ENCODE peak calls at places on chromosome 1, in ten cellular contexts. One of them, this sample, is unnamed.

GRCh38 chr1:40782371-40782956 is 1.1 kb upstream of the KCNQ4 start:
- DNase-seq in GM06990: no peak
- DNase-seq in aorta: no peak
- DNase-seq in H1: peak
- DNase-seq in Ammon's horn: no peak
- DNase-seq in midbrain: no peak
- DNase-seq in left lung: no peak
- DNase-seq in NCI-H446: no peak
- DNase-seq in EL: peak
- DNase-seq in stimulated activated CD4-positive, alpha-beta T cell treated with anti-CD3 and anti-CD28 coated beads, Interleukin-1b, Interleukin-23, amount 100 ng/mL, for 48 hours: no peak
- DNase-seq in this sample: no peak

GRCh38 chr1:211606914-211607751 is 28.2 kb upstream of the SLC30A1 start:
- DNase-seq in GM06990: peak
- DNase-seq in aorta: peak
- DNase-seq in H1: no peak
- DNase-seq in Ammon's horn: peak
- DNase-seq in midbrain: peak
- DNase-seq in left lung: no peak
- DNase-seq in NCI-H446: no peak
- DNase-seq in EL: no peak
- DNase-seq in stimulated activated CD4-positive, alpha-beta T cell treated with anti-CD3 and anti-CD28 coated beads, Interleukin-1b, Interleukin-23, amount 100 ng/mL, for 48 hours: peak
- DNase-seq in this sample: no peak

GRCh38 chr1:53350853-53351767 is 23.2 kb upstream of the LRP8 start:
- DNase-seq in GM06990: no peak
- DNase-seq in aorta: no peak
- DNase-seq in H1: peak
- DNase-seq in Ammon's horn: no peak
- DNase-seq in midbrain: no peak
- DNase-seq in left lung: no peak
- DNase-seq in NCI-H446: no peak
- DNase-seq in EL: no peak
- DNase-seq in stimulated activated CD4-positive, alpha-beta T cell treated with anti-CD3 and anti-CD28 coated beads, Interleukin-1b, Interleukin-23, amount 100 ng/mL, for 48 hours: no peak
- DNase-seq in this sample: no peak

GRCh38 chr1:38680801-38681510 is 178.6 kb downstream of the RRAGC start:
- DNase-seq in GM06990: no peak
- DNase-seq in aorta: no peak
- DNase-seq in H1: no peak
- DNase-seq in Ammon's horn: no peak
- DNase-seq in midbrain: no peak
- DNase-seq in left lung: no peak
- DNase-seq in NCI-H446: no peak
- DNase-seq in EL: peak
- DNase-seq in stimulated activated CD4-positive, alpha-beta T cell treated with anti-CD3 and anti-CD28 coated beads, Interleukin-1b, Interleukin-23, amount 100 ng/mL, for 48 hours: no peak
- DNase-seq in this sample: no peak

GRCh38 chr1:235417101-235417697 is 50.0 kb downstream of the TBCE start:
- DNase-seq in GM06990: no peak
- DNase-seq in aorta: peak
- DNase-seq in H1: peak
- DNase-seq in Ammon's horn: peak
- DNase-seq in midbrain: peak
- DNase-seq in left lung: no peak
- DNase-seq in NCI-H446: peak
- DNase-seq in EL: peak
- DNase-seq in stimulated activated CD4-positive, alpha-beta T cell treated with anti-CD3 and anti-CD28 coated beads, Interleukin-1b, Interleukin-23, amount 100 ng/mL, for 48 hours: peak
- DNase-seq in this sample: peak

GRCh38 chr1:2584822-2585317 is 1.7 kb upstream of the PRXL2B start:
- DNase-seq in GM06990: no peak
- DNase-seq in aorta: peak
- DNase-seq in H1: no peak
- DNase-seq in Ammon's horn: no peak
- DNase-seq in midbrain: no peak
- DNase-seq in left lung: no peak
- DNase-seq in NCI-H446: no peak
- DNase-seq in EL: no peak
- DNase-seq in stimulated activated CD4-positive, alpha-beta T cell treated with anti-CD3 and anti-CD28 coated beads, Interleukin-1b, Interleukin-23, amount 100 ng/mL, for 48 hours: no peak
- DNase-seq in this sample: no peak

GRCh38 chr1:7967206-7967605 is 5.7 kb downstream of the PARK7 start:
- DNase-seq in GM06990: no peak
- DNase-seq in aorta: no peak
- DNase-seq in H1: no peak
- DNase-seq in Ammon's horn: no peak
- DNase-seq in midbrain: no peak
- DNase-seq in left lung: no peak
- DNase-seq in NCI-H446: no peak
- DNase-seq in EL: no peak
- DNase-seq in stimulated activated CD4-positive, alpha-beta T cell treated with anti-CD3 and anti-CD28 coated beads, Interleukin-1b, Interleukin-23, amount 100 ng/mL, for 48 hours: no peak
- DNase-seq in this sample: no peak

GRCh38 chr1:67791686-67792475 is 41.4 kb downstream of the GNG12 start:
- DNase-seq in GM06990: no peak
- DNase-seq in aorta: peak
- DNase-seq in H1: no peak
- DNase-seq in Ammon's horn: no peak
- DNase-seq in midbrain: no peak
- DNase-seq in left lung: no peak
- DNase-seq in NCI-H446: peak
- DNase-seq in EL: peak
- DNase-seq in stimulated activated CD4-positive, alpha-beta T cell treated with anti-CD3 and anti-CD28 coated beads, Interleukin-1b, Interleukin-23, amount 100 ng/mL, for 48 hours: no peak
- DNase-seq in this sample: no peak

GRCh38 chr1:99992044-99992722 is 22.4 kb downstream of the SLC35A3 start:
- DNase-seq in GM06990: no peak
- DNase-seq in aorta: no peak
- DNase-seq in H1: no peak
- DNase-seq in Ammon's horn: no peak
- DNase-seq in midbrain: no peak
- DNase-seq in left lung: no peak
- DNase-seq in NCI-H446: no peak
- DNase-seq in EL: no peak
- DNase-seq in stimulated activated CD4-positive, alpha-beta T cell treated with anti-CD3 and anti-CD28 coated beads, Interleukin-1b, Interleukin-23, amount 100 ng/mL, for 48 hours: no peak
- DNase-seq in this sample: no peak

GRCh38 chr1:168260393-168260792 is 20.3 kb upstream of the TBX19 start:
- DNase-seq in GM06990: no peak
- DNase-seq in aorta: no peak
- DNase-seq in H1: no peak
- DNase-seq in Ammon's horn: no peak
- DNase-seq in midbrain: no peak
- DNase-seq in left lung: no peak
- DNase-seq in NCI-H446: no peak
- DNase-seq in EL: no peak
- DNase-seq in stimulated activated CD4-positive, alpha-beta T cell treated with anti-CD3 and anti-CD28 coated beads, Interleukin-1b, Interleukin-23, amount 100 ng/mL, for 48 hours: no peak
- DNase-seq in this sample: no peak

GRCh38 chr1:152884085-152884484 is 6.0 kb downstream of the SMCP start:
- DNase-seq in GM06990: no peak
- DNase-seq in aorta: no peak
- DNase-seq in H1: no peak
- DNase-seq in Ammon's horn: no peak
- DNase-seq in midbrain: no peak
- DNase-seq in left lung: no peak
- DNase-seq in NCI-H446: no peak
- DNase-seq in EL: peak
- DNase-seq in stimulated activated CD4-positive, alpha-beta T cell treated with anti-CD3 and anti-CD28 coated beads, Interleukin-1b, Interleukin-23, amount 100 ng/mL, for 48 hours: no peak
- DNase-seq in this sample: no peak

GRCh38 chr1:156177918-156178654 is 15.8 kb upstream of the SLC25A44 start:
- DNase-seq in GM06990: no peak
- DNase-seq in aorta: no peak
- DNase-seq in H1: no peak
- DNase-seq in Ammon's horn: no peak
- DNase-seq in midbrain: no peak
- DNase-seq in left lung: peak
- DNase-seq in NCI-H446: no peak
- DNase-seq in EL: no peak
- DNase-seq in stimulated activated CD4-positive, alpha-beta T cell treated with anti-CD3 and anti-CD28 coated beads, Interleukin-1b, Interleukin-23, amount 100 ng/mL, for 48 hours: no peak
- DNase-seq in this sample: no peak

GRCh38 chr1:31627930-31628421 is 10.5 kb downstream of the HCRTR1 start:
- DNase-seq in GM06990: no peak
- DNase-seq in aorta: peak
- DNase-seq in H1: no peak
- DNase-seq in Ammon's horn: peak
- DNase-seq in midbrain: peak
- DNase-seq in left lung: peak
- DNase-seq in NCI-H446: peak
- DNase-seq in EL: no peak
- DNase-seq in stimulated activated CD4-positive, alpha-beta T cell treated with anti-CD3 and anti-CD28 coated beads, Interleukin-1b, Interleukin-23, amount 100 ng/mL, for 48 hours: no peak
- DNase-seq in this sample: no peak

GRCh38 chr1:7847599-7847998 is 5.3 kb downstream of the UTS2 start:
- DNase-seq in GM06990: no peak
- DNase-seq in aorta: no peak
- DNase-seq in H1: no peak
- DNase-seq in Ammon's horn: no peak
- DNase-seq in midbrain: no peak
- DNase-seq in left lung: no peak
- DNase-seq in NCI-H446: peak
- DNase-seq in EL: peak
- DNase-seq in stimulated activated CD4-positive, alpha-beta T cell treated with anti-CD3 and anti-CD28 coated beads, Interleukin-1b, Interleukin-23, amount 100 ng/mL, for 48 hours: no peak
- DNase-seq in this sample: no peak

GRCh38 chr1:152348447-152348846 is 11.4 kb downstream of the FLG2 start:
- DNase-seq in GM06990: no peak
- DNase-seq in aorta: no peak
- DNase-seq in H1: no peak
- DNase-seq in Ammon's horn: no peak
- DNase-seq in midbrain: no peak
- DNase-seq in left lung: no peak
- DNase-seq in NCI-H446: no peak
- DNase-seq in EL: no peak
- DNase-seq in stimulated activated CD4-positive, alpha-beta T cell treated with anti-CD3 and anti-CD28 coated beads, Interleukin-1b, Interleukin-23, amount 100 ng/mL, for 48 hours: no peak
- DNase-seq in this sample: no peak

GRCh38 chr1:177384461-177384860 is 213.7 kb downstream of the BRINP2 start:
- DNase-seq in GM06990: no peak
- DNase-seq in aorta: no peak
- DNase-seq in H1: no peak
- DNase-seq in Ammon's horn: no peak
- DNase-seq in midbrain: no peak
- DNase-seq in left lung: peak
- DNase-seq in NCI-H446: no peak
- DNase-seq in EL: peak
- DNase-seq in stimulated activated CD4-positive, alpha-beta T cell treated with anti-CD3 and anti-CD28 coated beads, Interleukin-1b, Interleukin-23, amount 100 ng/mL, for 48 hours: no peak
- DNase-seq in this sample: no peak

GRCh38 chr1:84997667-84998600 is 1.0 kb upstream of the MCOLN2 start:
- DNase-seq in GM06990: peak
- DNase-seq in aorta: no peak
- DNase-seq in H1: peak
- DNase-seq in Ammon's horn: no peak
- DNase-seq in midbrain: peak
- DNase-seq in left lung: peak
- DNase-seq in NCI-H446: no peak
- DNase-seq in EL: peak
- DNase-seq in stimulated activated CD4-positive, alpha-beta T cell treated with anti-CD3 and anti-CD28 coated beads, Interleukin-1b, Interleukin-23, amount 100 ng/mL, for 48 hours: no peak
- DNase-seq in this sample: no peak

GRCh38 chr1:233439721-233440120 is 112.2 kb downstream of the MAP3K21 start:
- DNase-seq in GM06990: no peak
- DNase-seq in aorta: no peak
- DNase-seq in H1: no peak
- DNase-seq in Ammon's horn: no peak
- DNase-seq in midbrain: no peak
- DNase-seq in left lung: no peak
- DNase-seq in NCI-H446: no peak
- DNase-seq in EL: no peak
- DNase-seq in stimulated activated CD4-positive, alpha-beta T cell treated with anti-CD3 and anti-CD28 coated beads, Interleukin-1b, Interleukin-23, amount 100 ng/mL, for 48 hours: no peak
- DNase-seq in this sample: no peak

GRCh38 chr1:236059011-236059410 is 5.9 kb downstream of the NID1 start:
- DNase-seq in GM06990: no peak
- DNase-seq in aorta: no peak
- DNase-seq in H1: no peak
- DNase-seq in Ammon's horn: no peak
- DNase-seq in midbrain: no peak
- DNase-seq in left lung: no peak
- DNase-seq in NCI-H446: no peak
- DNase-seq in EL: no peak
- DNase-seq in stimulated activated CD4-positive, alpha-beta T cell treated with anti-CD3 and anti-CD28 coated beads, Interleukin-1b, Interleukin-23, amount 100 ng/mL, for 48 hours: no peak
- DNase-seq in this sample: no peak

GRCh38 chr1:46466477-46467182 is 23.0 kb upstream of the DMBX1 start:
- DNase-seq in GM06990: no peak
- DNase-seq in aorta: no peak
- DNase-seq in H1: peak
- DNase-seq in Ammon's horn: peak
- DNase-seq in midbrain: no peak
- DNase-seq in left lung: no peak
- DNase-seq in NCI-H446: no peak
- DNase-seq in EL: peak
- DNase-seq in stimulated activated CD4-positive, alpha-beta T cell treated with anti-CD3 and anti-CD28 coated beads, Interleukin-1b, Interleukin-23, amount 100 ng/mL, for 48 hours: no peak
- DNase-seq in this sample: no peak

GRCh38 chr1:54302951-54303843 is 103.0 kb downstream of the SSBP3 start:
- DNase-seq in GM06990: no peak
- DNase-seq in aorta: no peak
- DNase-seq in H1: no peak
- DNase-seq in Ammon's horn: no peak
- DNase-seq in midbrain: no peak
- DNase-seq in left lung: no peak
- DNase-seq in NCI-H446: no peak
- DNase-seq in EL: no peak
- DNase-seq in stimulated activated CD4-positive, alpha-beta T cell treated with anti-CD3 and anti-CD28 coated beads, Interleukin-1b, Interleukin-23, amount 100 ng/mL, for 48 hours: no peak
- DNase-seq in this sample: no peak

GRCh38 chr1:226131639-226132038 is 54.9 kb downstream of the ACBD3 start:
- DNase-seq in GM06990: no peak
- DNase-seq in aorta: no peak
- DNase-seq in H1: no peak
- DNase-seq in Ammon's horn: no peak
- DNase-seq in midbrain: no peak
- DNase-seq in left lung: no peak
- DNase-seq in NCI-H446: no peak
- DNase-seq in EL: no peak
- DNase-seq in stimulated activated CD4-positive, alpha-beta T cell treated with anti-CD3 and anti-CD28 coated beads, Interleukin-1b, Interleukin-23, amount 100 ng/mL, for 48 hours: no peak
- DNase-seq in this sample: no peak

GRCh38 chr1:6448749-6449631 is 17.0 kb downstream of the TNFRSF25 start:
- DNase-seq in GM06990: no peak
- DNase-seq in aorta: no peak
- DNase-seq in H1: peak
- DNase-seq in Ammon's horn: peak
- DNase-seq in midbrain: peak
- DNase-seq in left lung: peak
- DNase-seq in NCI-H446: peak
- DNase-seq in EL: peak
- DNase-seq in stimulated activated CD4-positive, alpha-beta T cell treated with anti-CD3 and anti-CD28 coated beads, Interleukin-1b, Interleukin-23, amount 100 ng/mL, for 48 hours: no peak
- DNase-seq in this sample: no peak

GRCh38 chr1:147515046-147515869 is 26.0 kb upstream of the BCL9 start:
- DNase-seq in GM06990: no peak
- DNase-seq in aorta: no peak
- DNase-seq in H1: no peak
- DNase-seq in Ammon's horn: peak
- DNase-seq in midbrain: no peak
- DNase-seq in left lung: no peak
- DNase-seq in NCI-H446: no peak
- DNase-seq in EL: no peak
- DNase-seq in stimulated activated CD4-positive, alpha-beta T cell treated with anti-CD3 and anti-CD28 coated beads, Interleukin-1b, Interleukin-23, amount 100 ng/mL, for 48 hours: no peak
- DNase-seq in this sample: no peak

This sample was measured in activated T-cell treated with anti-CD3 and anti-CD28 coated beads for 4 hours.